ENCODE peak calls at places on chromosomes 16 and 17, in four cellular contexts. L, F, M and S are unnamed samples. For H3K4me1 and H3K36me3, the result is how much of the 10 kb centered on the place peaks cover.

GRCh38 chr17:74763565-74764387 is 12.4 kb downstream of the NAT9 start:
- DNase-seq in L (no peak), F (no peak), M (no peak), S (no peak)

GRCh38 chr17:48296453-48296852 is 133.6 kb downstream of the SKAP1 start:
- DNase-seq in L (no peak), F (no peak), M (no peak), S (no peak)

GRCh38 chr17:33082529-33083148 is 91.0 kb downstream of the SPACA3 start:
- DNase-seq in M (no peak), F (no peak), L (no peak), S (no peak)

GRCh38 chr17:48375356-48375755 is 54.7 kb downstream of the SKAP1 start:
- DNase-seq in F (no peak), L (no peak), M (no peak), S (no peak)

GRCh38 chr16:54957403-54957802 is 26.7 kb downstream of the IRX5 start:
- DNase-seq in M (no peak), F (no peak), L (peak), S (no peak)

GRCh38 chr16:88019847-88020512 is 68.7 kb downstream of the BANP start:
- DNase-seq in L (no peak), M (no peak), F (no peak), S (no peak)

GRCh38 chr16:11989238-11990160 is 13.0 kb downstream of the SNX29 start:
- DNase-seq in M (no peak), F (no peak), L (no peak), S (no peak)

GRCh38 chr16:20359997-20360396 is 7.5 kb upstream of the UMOD start:
- DNase-seq in L (peak), M (no peak), F (no peak), S (no peak)

GRCh38 chr17:41527076-41528023 is 758 bp downstream of the KRT19 start:
- DNase-seq in M (no peak), F (no peak), L (peak), S (no peak)

GRCh38 chr16:1102921-1103648 is 7.0 kb upstream of the C1QTNF8 start:
- DNase-seq in F (peak), M (peak), L (peak), S (peak)

GRCh38 chr17:69714659-69715058 is 300.2 kb downstream of the MAP2K6 start:
- DNase-seq in F (no peak), L (no peak), M (no peak), S (no peak)

GRCh38 chr17:55301521-55302406 is 37.0 kb downstream of the HLF start:
- DNase-seq in L (no peak), F (no peak), M (no peak), S (no peak)

GRCh38 chr16:8254425-8254824 is 335.9 kb downstream of the TMEM114 start:
- DNase-seq in L (no peak), M (no peak), F (no peak), S (no peak)

GRCh38 chr17:40921026-40921425 is 16.4 kb downstream of the KRT23 start:
- DNase-seq in F (no peak), M (no peak), L (no peak), S (no peak)

GRCh38 chr16:10088380-10088793 is 93.8 kb downstream of the GRIN2A start:
- DNase-seq in L (no peak), F (no peak), M (no peak), S (no peak)

GRCh38 chr17:78537217-78537860 is 39.9 kb downstream of the DNAH17 start:
- DNase-seq in L (no peak), M (no peak), F (no peak), S (no peak)

GRCh38 chr16:1535391-1536291 is 2.2 kb downstream of the TMEM204 start:
- DNase-seq in M (no peak), F (no peak), L (no peak), S (no peak)

GRCh38 chr17:40545660-40546059 is 19.6 kb downstream of the CCR7 start:
- DNase-seq in F (no peak), L (no peak), M (no peak), S (no peak)

GRCh38 chr17:6254036-6254435 is 180.9 kb downstream of the AIPL1 start:
- DNase-seq in F (no peak), M (no peak), L (no peak), S (no peak)

GRCh38 chr17:54932711-54933110 is 32.1 kb downstream of the TOM1L1 start:
- DNase-seq in M (no peak), L (no peak), F (no peak), S (no peak)

GRCh38 chr17:21268596-21269188 is 15.5 kb upstream of the NATD1 start:
- DNase-seq in L (no peak), F (no peak), M (no peak), S (no peak)

GRCh38 chr17:34227707-34228106 is 27.4 kb upstream of the CCL2 start:
- DNase-seq in L (no peak), F (no peak), M (no peak), S (no peak)

GRCh38 chr16:19377864-19378263 is 39.8 kb upstream of the TMC5 start:
- DNase-seq in M (no peak), F (no peak), L (peak), S (no peak)

GRCh38 chr16:8901318-8901861 is 19.2 kb downstream of the LITAFD start:
- DNase-seq in F (no peak), L (no peak), M (no peak), S (no peak)

GRCh38 chr16:86030116-86030515 is 131.2 kb downstream of the IRF8 start:
- DNase-seq in L (no peak), F (no peak), M (no peak), S (no peak)

GRCh38 chr17:8176998-8177731 is 985 bp upstream of the TMEM107 start:
- DNase-seq in L (peak), M (no peak), F (no peak), S (no peak)

GRCh38 chr17:19317359-19318095 is 45.0 kb downstream of the B9D1 start:
- DNase-seq in L (peak), F (no peak), M (peak), S (no peak)

GRCh38 chr16:85627102-85627834 is 14.1 kb downstream of the GSE1 start:
- DNase-seq in L (no peak), F (no peak), M (no peak), S (no peak)

GRCh38 chr16:17312100-17312732 is 158.5 kb downstream of the XYLT1 start:
- DNase-seq in L (no peak), M (no peak), F (no peak), S (no peak)

GRCh38 chr16:68078726-68079615 is 6.2 kb upstream of the NFATC3 start:
- DNase-seq in L (no peak), M (no peak), F (no peak), S (no peak)

GRCh38 chr16:85259115-85259830 is 147.0 kb upstream of the CIBAR2 start:
- DNase-seq in F (no peak), M (no peak), L (no peak), S (no peak)

GRCh38 chr16:5298202-5298601 is 200.6 kb upstream of the EEF2KMT start:
- DNase-seq in M (no peak), L (no peak), F (no peak), S (no peak)

GRCh38 chr16:5296163-5296562 is 198.6 kb upstream of the EEF2KMT start:
- DNase-seq in L (no peak), F (no peak), M (no peak), S (no peak)
- H3K4me1 ChIP-seq in L (under half), F (under half), M (under half), S (under half)

GRCh38 chr17:278055-279028 is 74.3 kb downstream of the RPH3AL start:
- DNase-seq in F (no peak), L (no peak), M (no peak), S (no peak)
- H3K36me3 ChIP-seq in F (under half), L (under half), M (under half), S (under half)

GRCh38 chr17:5050281-5050680 is 15.1 kb upstream of the SLC52A1 start:
- DNase-seq in M (no peak), F (no peak), L (no peak), S (no peak)
- H3K27ac ChIP-seq in M (no peak), F (no peak), L (no peak), S (no peak)

DNA sequence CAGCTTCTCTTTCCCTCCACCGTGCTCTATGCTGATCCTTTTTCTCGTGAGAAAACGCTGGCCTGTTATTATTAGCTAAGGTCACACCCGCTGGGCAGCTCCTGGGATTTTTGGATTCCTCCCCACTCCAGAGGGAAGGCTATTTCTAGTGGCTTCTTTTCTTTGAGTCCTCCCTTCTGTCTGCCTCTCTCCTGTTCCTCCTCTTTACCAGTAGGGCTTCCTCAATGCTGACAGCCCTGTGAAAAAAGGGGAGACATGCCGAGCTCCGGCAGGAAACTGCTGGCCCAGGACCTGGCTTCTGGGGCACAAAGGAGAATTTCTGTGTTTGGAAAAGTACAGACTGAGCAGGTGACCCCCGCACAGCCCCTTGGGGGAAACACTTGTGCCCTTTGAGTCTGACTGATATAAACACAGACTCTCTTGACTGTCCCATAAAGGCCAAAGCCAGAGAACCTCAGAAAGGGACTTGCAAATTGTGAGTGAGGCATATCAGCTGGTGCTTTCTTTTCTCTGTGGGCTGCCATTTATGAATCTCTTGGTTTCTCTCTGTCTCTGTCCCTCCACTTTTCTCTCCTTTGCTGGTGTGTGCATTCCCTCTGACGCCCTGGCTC is 14.0 kb upstream of the RNF135 start:
- DNase-seq in L (peak), F (no peak), M (no peak), S (no peak)
- H3K4me1 ChIP-seq in L (under half), F (under half), M (under half), S (under half)

GRCh38 chr16:70162041-70162451 is 11.5 kb upstream of the CLEC18C start:
- DNase-seq in M (no peak), L (peak), F (no peak), S (no peak)

GRCh38 chr16:70160821-70161220 is 12.8 kb upstream of the CLEC18C start:
- DNase-seq in F (no peak), M (no peak), L (no peak), S (no peak)

GRCh38 chr16:70160388-70160787 is 13.2 kb upstream of the CLEC18C start:
- DNase-seq in M (no peak), L (no peak), F (no peak), S (no peak)

GRCh38 chr16:70159355-70160348 is 13.9 kb upstream of the CLEC18C start:
- DNase-seq in L (no peak), F (no peak), M (no peak), S (no peak)

GRCh38 chr16:70161350-70161749 is 12.2 kb upstream of the CLEC18C start:
- DNase-seq in F (no peak), M (no peak), L (no peak), S (no peak)
- H3K36me3 ChIP-seq in F (under half), M (under half), L (under half), S (under half)

GRCh38 chr17:81309140-81309858 is 14.2 kb upstream of the SLC38A10 start:
- DNase-seq in M (peak), F (no peak), L (peak), S (no peak)
- H3K27ac ChIP-seq in M (peak), F (peak), L (no peak), S (no peak)

GRCh38 chr16:89407925-89408300 is 82.4 kb downstream of the ANKRD11 start:
- DNase-seq in M (no peak), L (no peak), F (no peak), S (no peak)

GRCh38 chr16:89410322-89410721 is 80.0 kb downstream of the ANKRD11 start:
- DNase-seq in M (no peak), F (no peak), L (no peak), S (no peak)

GRCh38 chr16:89410794-89411309 is 79.5 kb downstream of the ANKRD11 start:
- DNase-seq in M (peak), F (no peak), L (no peak), S (no peak)

GRCh38 chr16:89408315-89408714 is 82.0 kb downstream of the ANKRD11 start:
- DNase-seq in F (no peak), M (no peak), L (no peak), S (no peak)

GRCh38 chr16:89409161-89409711 is 81.1 kb downstream of the ANKRD11 start:
- DNase-seq in L (peak), F (peak), M (no peak), S (peak)
- H3K4me1 ChIP-seq in L (under half), F (half or more), M (half or more), S (half or more)

GRCh38 chr16:4839942-4840341 is 7.1 kb downstream of the GLYR1 start:
- DNase-seq in M (no peak), L (no peak), F (no peak), S (no peak)
- H3K36me3 ChIP-seq in M (under half), L (under half), F (under half), S (half or more)